ENCODE peak calls at places on chromosomes 13 and 19, in seven cellular contexts. E is endothelial cell, D is left ventricle myocardium inferior, H is thyroid gland, N is A549, A is tibial nerve, Z is fibroblast of pulmonary artery. K is an unnamed sample.

GRCh38 chr13:28654276-28654675 is 4.7 kb upstream of the POMP start:
- DNase-seq in D (no peak), E (no peak), A (no peak), Z (no peak), N (no peak), H (no peak), K (no peak)

GRCh38 chr13:111665691-111666095 is 345.3 kb downstream of the TEX29 start:
- DNase-seq in Z (no peak), A (no peak), H (no peak), D (no peak), N (no peak), E (no peak), K (no peak)

GRCh38 chr19:17394891-17395415 is 957 bp upstream of the CCDC194 start:
- DNase-seq in A (peak), H (peak), Z (peak), N (peak), E (peak), D (peak), K (peak)

GRCh38 chr19:40921005-40921897 is 39.2 kb upstream of the CYP2A7 start:
- DNase-seq in N (peak), H (no peak), D (no peak), A (no peak), Z (no peak), E (no peak), K (no peak)

GRCh38 chr19:6828698-6829633 is 56.5 kb downstream of the VAV1 start:
- DNase-seq in H (no peak), A (no peak), N (peak), D (no peak), Z (no peak), E (no peak), K (peak)

GRCh38 chr13:50916701-50917184 is 7.2 kb downstream of the RNASEH2B start:
- DNase-seq in E (no peak), D (peak), H (peak), Z (no peak), A (no peak), N (no peak), K (peak)

GRCh38 chr13:31045621-31046081 is 113.2 kb downstream of the TEX26 start:
- DNase-seq in N (peak), Z (peak), H (peak), D (no peak), A (no peak), E (no peak), K (peak)

GRCh38 chr19:39871886-39872866 is 26.0 kb upstream of the FBL start:
- DNase-seq in A (no peak), N (no peak), D (no peak), Z (no peak), E (no peak), H (no peak), K (no peak)

GRCh38 chr13:103625194-103625593 is 559.0 kb upstream of the SLC10A2 start:
- DNase-seq in Z (no peak), H (no peak), D (no peak), A (no peak), E (no peak), N (no peak), K (no peak)

GRCh38 chr13:84702174-84702573 is 819.9 kb upstream of the SLITRK1 start:
- DNase-seq in H (no peak), Z (no peak), E (no peak), N (no peak), D (no peak), A (no peak), K (no peak)

GRCh38 chr13:95509521-95510315 is 42.8 kb upstream of the CLDN10 start:
- DNase-seq in E (no peak), A (no peak), H (no peak), D (no peak), Z (peak), N (no peak), K (peak)

GRCh38 chr13:99418663-99419140 is 82.6 kb upstream of the TM9SF2 start:
- DNase-seq in E (no peak), Z (no peak), H (no peak), D (no peak), N (no peak), A (no peak), K (no peak)

DNA sequence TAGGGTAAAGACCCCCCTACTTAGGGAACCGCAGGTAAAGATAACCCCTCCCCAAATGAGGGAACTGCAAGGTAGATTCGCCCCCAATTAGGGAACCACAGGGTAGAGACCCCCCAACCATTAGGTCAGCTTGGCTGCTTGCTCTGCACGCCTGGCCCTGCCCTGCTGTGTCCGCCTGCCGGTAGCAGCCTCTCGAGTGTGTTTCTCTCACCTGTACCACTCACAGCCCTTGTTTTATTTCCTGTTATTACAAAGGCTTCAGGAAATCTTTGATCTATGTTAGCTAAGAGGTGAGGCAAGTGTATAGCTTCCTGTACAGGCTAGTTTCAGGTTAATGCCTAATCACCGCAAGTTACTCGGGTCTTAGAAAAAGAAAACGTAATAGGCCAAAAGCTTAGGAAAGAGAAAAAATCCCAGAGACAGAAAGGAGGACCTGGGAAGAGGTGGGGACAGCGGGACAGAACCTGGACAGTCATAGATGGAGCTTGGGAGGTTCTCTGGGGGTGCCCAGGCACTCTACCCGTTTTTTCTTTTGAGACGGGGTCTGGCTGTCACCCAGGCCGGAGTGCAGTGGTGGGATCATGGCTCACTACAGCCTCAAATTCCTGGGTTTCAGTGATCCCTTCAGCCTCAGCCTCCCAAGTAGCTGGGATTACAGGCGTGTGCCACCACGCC is 23.1 kb upstream of the EIF3G start:
- DNase-seq in D (no peak), A (no peak), Z (no peak), N (no peak), H (no peak), E (no peak), K (no peak)
- TF ChIP-seq CTCF in D (no peak), A (no peak), Z (no peak), N (no peak), H (no peak), E (no peak), K (no peak)

DNA sequence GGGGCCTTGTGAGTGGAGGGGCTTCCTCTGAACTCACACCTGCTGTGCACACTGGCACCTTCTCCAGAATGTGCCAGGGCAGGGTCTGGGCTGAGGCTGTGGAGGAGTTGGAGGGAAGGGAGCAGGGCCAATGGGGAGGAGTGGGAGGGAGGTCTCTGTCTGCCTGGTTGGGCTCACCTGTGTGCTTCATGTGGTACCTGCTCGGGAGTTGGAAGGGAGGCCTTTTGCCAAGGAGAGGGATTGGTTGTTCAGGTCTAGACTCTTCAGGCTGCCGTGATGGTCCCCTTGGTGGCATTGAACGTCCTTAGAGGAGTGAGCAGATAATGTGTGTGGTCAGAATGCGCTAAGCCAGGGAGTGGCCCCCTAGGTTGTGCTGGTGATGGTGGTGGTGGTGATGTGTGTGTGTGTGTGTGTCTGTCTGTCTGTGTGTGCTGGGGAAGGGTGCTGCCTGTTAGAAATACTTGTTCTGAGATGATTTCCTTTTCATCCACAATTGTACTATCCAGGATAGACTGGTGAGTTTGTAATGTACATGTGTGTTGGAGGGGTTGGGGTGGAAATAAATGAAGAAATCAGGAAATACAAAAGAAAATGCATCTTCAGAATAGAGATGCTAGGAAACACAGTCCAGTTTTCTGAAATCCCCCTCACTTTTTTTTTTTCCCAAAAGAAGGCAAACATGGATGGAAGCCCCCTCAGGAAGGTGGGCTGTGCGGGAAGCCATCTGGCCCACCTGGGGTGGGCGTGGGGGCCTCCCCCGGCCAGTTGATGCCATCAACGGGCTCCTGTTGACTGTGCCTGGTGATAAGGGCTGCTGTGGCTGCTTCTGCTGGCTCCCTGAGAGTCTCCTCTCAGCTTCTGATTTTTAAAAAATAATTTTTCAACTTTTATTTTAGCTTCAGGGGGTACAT is 140.5 kb upstream of the ZNF536 start:
- DNase-seq in Z (no peak), N (no peak), E (no peak), D (no peak), H (no peak), A (no peak), K (no peak)
- TF ChIP-seq CTCF in Z (no peak), N (no peak), E (no peak), D (no peak), H (no peak), A (no peak), K (no peak)

DNA sequence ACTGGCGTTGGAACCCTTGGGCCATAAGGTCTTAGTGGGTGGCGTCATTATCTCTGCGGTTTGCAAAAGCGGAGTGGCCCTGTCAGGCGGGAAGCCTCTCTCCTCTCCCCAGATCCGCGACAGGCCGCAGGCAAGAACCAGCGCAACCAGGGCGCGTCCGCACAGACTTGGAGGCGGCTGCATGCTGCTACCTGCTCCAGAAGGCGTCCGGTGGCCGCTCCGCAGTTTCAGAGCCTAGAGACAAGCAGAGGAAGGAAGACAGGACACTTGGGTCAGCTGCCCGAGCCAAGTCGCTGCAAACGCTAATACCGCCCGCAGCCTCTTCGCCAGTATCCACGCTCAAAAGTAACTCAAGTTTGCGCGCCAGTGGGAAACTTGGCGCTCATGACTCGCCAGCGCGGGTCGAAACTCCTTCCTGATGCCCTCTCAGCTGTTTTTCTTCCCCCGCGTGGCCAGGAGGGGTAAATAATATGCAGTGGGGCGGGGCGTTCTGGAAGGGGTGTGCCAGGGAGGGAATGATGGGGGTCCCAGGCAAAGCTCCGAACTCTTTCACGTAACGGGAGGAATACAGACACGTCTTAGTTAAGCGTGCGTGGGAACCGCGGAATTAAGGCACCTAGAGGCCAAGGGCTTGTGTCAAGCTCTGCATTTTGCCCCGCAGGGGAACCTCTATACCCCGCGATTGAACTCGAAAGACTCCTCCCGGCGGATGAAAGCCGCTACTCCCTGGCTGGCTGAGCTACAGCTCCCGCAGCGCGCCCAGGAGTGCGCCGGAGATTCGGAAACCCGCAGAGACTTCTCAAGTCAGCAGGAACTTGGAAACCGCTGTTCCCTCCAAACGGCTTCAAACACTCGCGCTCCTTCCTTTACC is at the start of gene EDNRB:
- DNase-seq in Z (peak), N (peak), H (peak), D (peak), A (peak), E (peak), K (peak)
- TF ChIP-seq CTCF in Z (peak), N (no peak), H (peak), D (peak), A (no peak), E (no peak), K (no peak)

GRCh38 chr19:53912653-53913052 is 3.6 kb downstream of the CACNG7 start:
- DNase-seq in N (no peak), H (no peak), A (no peak), Z (no peak), E (peak), D (no peak), K (peak)
- TF ChIP-seq CTCF in N (peak), H (no peak), A (no peak), Z (peak), E (peak), D (peak), K (peak)

GRCh38 chr13:23811366-23812027 is 77.7 kb downstream of the MIPEP start:
- DNase-seq in E (no peak), N (no peak), D (no peak), Z (no peak), A (no peak), H (no peak), K (no peak)
- TF ChIP-seq CTCF in E (no peak), N (no peak), D (no peak), Z (no peak), A (no peak), H (no peak), K (no peak)

DNA sequence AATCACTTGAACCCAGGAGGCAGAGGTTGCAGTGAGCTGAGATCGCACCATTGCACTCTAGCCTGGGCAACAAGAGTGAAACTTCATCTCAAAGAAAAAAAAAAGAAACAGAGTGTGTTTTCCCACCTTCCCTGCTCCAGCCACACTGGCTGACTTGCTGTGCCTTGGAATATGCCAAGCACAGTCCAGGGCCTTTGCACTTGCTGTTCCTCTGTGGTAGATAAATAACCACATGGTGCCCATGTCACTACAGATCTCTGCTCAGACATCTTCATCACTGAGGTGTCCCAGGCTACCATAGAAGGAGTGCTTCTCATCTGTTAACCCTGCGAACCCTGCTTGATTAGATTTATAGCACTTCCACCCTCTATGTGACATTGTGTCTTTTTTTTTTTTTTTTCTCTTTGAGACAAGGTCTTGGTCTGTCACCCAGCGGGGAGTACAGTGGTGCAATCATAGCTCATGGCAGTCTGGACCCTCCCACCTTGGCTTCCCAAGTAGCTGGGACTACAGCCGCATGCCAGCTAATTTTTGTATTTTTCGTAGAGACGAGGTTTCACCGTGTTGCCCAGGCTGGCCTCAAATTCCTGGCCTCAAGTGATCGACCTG is 10.4 kb downstream of the SMARCA4 start:
- DNase-seq in E (no peak), N (no peak), H (no peak), D (no peak), A (no peak), Z (no peak), K (peak)
- TF ChIP-seq CTCF in E (no peak), N (no peak), H (no peak), D (no peak), A (no peak), Z (no peak), K (no peak)

GRCh38 chr19:8248348-8249328 is 39.5 kb downstream of the CERS4 start:
- DNase-seq in Z (no peak), N (no peak), H (no peak), A (no peak), E (no peak), D (no peak), K (no peak)

GRCh38 chr19:8253678-8254077 is 44.5 kb downstream of the CERS4 start:
- DNase-seq in N (no peak), A (no peak), D (no peak), E (no peak), Z (peak), H (no peak), K (peak)

GRCh38 chr19:8250596-8250995 is 41.4 kb downstream of the CERS4 start:
- DNase-seq in N (no peak), D (no peak), A (no peak), E (no peak), Z (no peak), H (no peak), K (no peak)

GRCh38 chr19:8252922-8253589 is 43.9 kb downstream of the CERS4 start:
- DNase-seq in N (peak), Z (peak), E (peak), H (peak), D (peak), A (peak), K (peak)

GRCh38 chr19:8251025-8251472 is 41.9 kb downstream of the CERS4 start:
- DNase-seq in D (peak), H (peak), N (no peak), Z (peak), A (peak), E (no peak), K (peak)
- TF ChIP-seq CTCF in D (peak), H (peak), N (no peak), Z (no peak), A (peak), E (no peak), K (no peak)

GRCh38 chr13:89878904-89879303 is 1468.6 kb upstream of the MIR17HG start:
- DNase-seq in H (no peak), A (no peak), E (no peak), D (no peak), Z (no peak), N (no peak), K (no peak)

GRCh38 chr13:89883893-89884448 is 1463.5 kb upstream of the MIR17HG start:
- DNase-seq in N (no peak), D (no peak), H (no peak), E (no peak), Z (no peak), A (no peak), K (no peak)

GRCh38 chr13:89880201-89880600 is 1467.3 kb upstream of the MIR17HG start:
- DNase-seq in D (no peak), Z (no peak), A (no peak), H (no peak), N (no peak), E (no peak), K (no peak)
- TF ChIP-seq CTCF in D (no peak), Z (no peak), A (no peak), H (no peak), N (no peak), E (no peak), K (no peak)

K was measured in NB4.